ENCODE peak calls at places on chromosomes 7 and 10, in six cellular contexts. Q is AG10803; C is activated CD4-positive, alpha-beta T cell treated with anti-CD3 and anti-CD28 coated beads, Interleukin-2, amount 10 ng/mL, durations not matched to agents 7 days and 5 days; I is left ventricle myocardium superior; V is A172; F is HEK293T. U is an unnamed sample.

GRCh38 chr10:58017719-58018367 is 249.9 kb downstream of the IPMK start:
- DNase-seq in I (no peak), Q (peak), V (peak), F (no peak), C (no peak), U (no peak)

GRCh38 chr7:7352845-7353244 is 170.5 kb downstream of the C1GALT1 start:
- DNase-seq in F (no peak), C (no peak), Q (no peak), I (no peak), V (no peak), U (no peak)

GRCh38 chr7:44057181-44057848 is 8.1 kb downstream of the PGAM2 start:
- DNase-seq in Q (no peak), I (peak), V (no peak), C (no peak), F (no peak), U (no peak)

GRCh38 chr10:23499317-23499716 is 60.4 kb downstream of the OTUD1 start:
- DNase-seq in Q (no peak), I (no peak), V (no peak), F (no peak), C (no peak), U (no peak)

GRCh38 chr10:15620304-15620703 is 99.4 kb downstream of the ITGA8 start:
- DNase-seq in F (no peak), I (no peak), C (no peak), Q (no peak), V (no peak), U (no peak)

GRCh38 chr10:122854648-122855047 is 9.0 kb upstream of the CUZD1 start:
- DNase-seq in Q (peak), F (no peak), I (no peak), C (no peak), V (peak), U (no peak)

GRCh38 chr10:24920907-24921881 is 31.2 kb downstream of the PRTFDC1 start:
- DNase-seq in F (peak), V (peak), C (peak), Q (peak), I (peak), U (no peak)

GRCh38 chr10:88131561-88132139 is 268.2 kb downstream of the PTEN start:
- DNase-seq in V (peak), F (no peak), Q (peak), I (peak), C (no peak), U (no peak)

GRCh38 chr10:131881104-131881880 is 19.5 kb upstream of the PPP2R2D start:
- DNase-seq in F (no peak), C (no peak), Q (no peak), I (no peak), V (no peak), U (no peak)

GRCh38 chr7:132381742-132382472 is 194.4 kb downstream of the PLXNA4 start:
- DNase-seq in Q (no peak), I (no peak), V (no peak), F (no peak), C (no peak), U (no peak)

GRCh38 chr7:141358376-141358775 is 192.8 kb upstream of the AGK start:
- DNase-seq in I (no peak), C (no peak), F (no peak), Q (no peak), V (no peak), U (no peak)

GRCh38 chr7:1512781-1513656 is 8.8 kb upstream of the INTS1 start:
- DNase-seq in F (no peak), I (peak), Q (peak), V (peak), C (peak), U (no peak)

GRCh38 chr10:42975558-42976352 is 101.1 kb upstream of the RET start:
- DNase-seq in V (no peak), C (no peak), F (no peak), Q (no peak), I (no peak), U (no peak)

GRCh38 chr10:36675458-36675880 is 449.9 kb upstream of the ANKRD30A start:
- DNase-seq in C (no peak), I (no peak), Q (peak), V (peak), F (no peak), U (no peak)

GRCh38 chr10:131786756-131787605 is 113.8 kb upstream of the PPP2R2D start:
- DNase-seq in F (no peak), I (no peak), V (no peak), C (peak), Q (peak), U (no peak)

GRCh38 chr10:8766899-8767298 is 712.4 kb downstream of the GATA3 start:
- DNase-seq in Q (no peak), V (no peak), C (no peak), I (no peak), F (no peak), U (no peak)

GRCh38 chr7:128103498-128104108 is 72.4 kb upstream of the LRRC4 start:
- DNase-seq in V (no peak), F (no peak), I (peak), C (peak), Q (peak), U (no peak)

GRCh38 chr10:16545126-16545736 is 23.6 kb upstream of the C1QL3 start:
- DNase-seq in Q (peak), F (peak), V (peak), C (peak), I (no peak), U (peak)

GRCh38 chr10:30182191-30183075 is 123.0 kb upstream of the JCAD start:
- DNase-seq in I (no peak), F (no peak), Q (peak), V (peak), C (no peak), U (no peak)

GRCh38 chr7:46160861-46161260 is 239.8 kb upstream of the IGFBP3 start:
- DNase-seq in C (no peak), Q (no peak), F (no peak), I (no peak), V (peak), U (no peak)

GRCh38 chr10:72932259-72933015 is 22.2 kb downstream of the PLA2G12B start:
- DNase-seq in C (no peak), I (no peak), F (no peak), V (no peak), Q (no peak), U (no peak)

GRCh38 chr7:121576148-121576921 is 180.2 kb upstream of the FAM3C start:
- DNase-seq in Q (no peak), I (no peak), F (no peak), V (no peak), C (no peak), U (peak)

GRCh38 chr7:130695840-130696239 is 9.5 kb upstream of the TSGA13 start:
- DNase-seq in I (no peak), Q (peak), V (peak), F (peak), C (no peak), U (no peak)

GRCh38 chr10:71727429-71728217 is 8.0 kb upstream of the C10orf105 start:
- DNase-seq in I (peak), F (no peak), Q (peak), V (peak), C (peak), U (no peak)

GRCh38 chr7:90931996-90932912 is 332.0 kb upstream of the FZD1 start:
- DNase-seq in C (no peak), V (no peak), I (no peak), F (no peak), Q (peak), U (no peak)

GRCh38 chr7:55508301-55509011 is 63.8 kb downstream of the VOPP1 start:
- DNase-seq in C (no peak), Q (no peak), V (no peak), I (no peak), F (no peak), U (no peak)

GRCh38 chr10:52950578-52950977 is 178.0 kb upstream of the MBL2 start:
- DNase-seq in Q (no peak), C (no peak), V (no peak), I (no peak), F (no peak), U (no peak)

GRCh38 chr7:17099083-17099973 is 199.1 kb upstream of the AHR start:
- DNase-seq in Q (peak), V (peak), I (no peak), F (no peak), C (no peak), U (no peak)

GRCh38 chr7:909358-910329 is 33.3 kb downstream of the GET4 start:
- DNase-seq in F (peak), C (no peak), I (peak), Q (peak), V (no peak), U (no peak)